ENCODE peak calls at places on chromosomes 1 and 21, in nine cellular contexts. U, V, Y, Z, I, A, H, N and Q are unnamed samples.

GRCh38 chr1:233315718-233316301 is 11.7 kb upstream of the MAP3K21 start:
- DNase-seq in V (no peak), N (peak), I (no peak), H (no peak), Z (no peak), A (no peak), Y (no peak), U (no peak), Q (no peak)

GRCh38 chr1:189673223-189673622 is 804.4 kb downstream of the BRINP3 start:
- DNase-seq in Z (no peak), V (no peak), Y (no peak), U (no peak), H (no peak), A (no peak), I (no peak), N (no peak), Q (no peak)

GRCh38 chr1:47023268-47024137 is at the start of gene CYP4X1:
- DNase-seq in H (no peak), I (peak), V (no peak), Y (peak), N (peak), A (no peak), Z (peak), U (peak), Q (peak)

GRCh38 chr1:16233431-16233830 is 3.6 kb downstream of the CPLANE2 start:
- DNase-seq in U (no peak), H (no peak), Y (no peak), I (no peak), N (no peak), V (no peak), A (no peak), Z (no peak), Q (no peak)

GRCh38 chr1:156194300-156194652 is 372 bp downstream of the SLC25A44 start:
- DNase-seq in N (peak), U (no peak), H (no peak), Z (no peak), A (no peak), I (no peak), Y (no peak), V (peak), Q (no peak)

GRCh38 chr21:32140212-32141008 is 138.4 kb downstream of the MIS18A start:
- DNase-seq in H (no peak), V (no peak), I (no peak), Z (no peak), U (no peak), A (no peak), N (no peak), Y (no peak), Q (no peak)

GRCh38 chr1:58881471-58881994 is 97.7 kb upstream of the JUN start:
- DNase-seq in Z (no peak), V (no peak), I (peak), A (no peak), N (no peak), Y (no peak), U (peak), H (no peak), Q (peak)

GRCh38 chr1:67429528-67430357 is 459 bp downstream of the SERBP1 start:
- DNase-seq in A (peak), H (no peak), I (peak), Z (peak), Y (peak), N (peak), V (no peak), U (peak), Q (peak)

GRCh38 chr1:7473223-7474142 is 297.6 kb upstream of the VAMP3 start:
- DNase-seq in U (no peak), Y (no peak), N (no peak), V (no peak), I (no peak), Z (no peak), H (no peak), A (no peak), Q (no peak)

GRCh38 chr1:109388208-109388711 is 9.5 kb downstream of the SORT1 start:
- DNase-seq in Z (no peak), A (no peak), H (no peak), V (no peak), Y (no peak), I (no peak), U (no peak), N (no peak), Q (no peak)

GRCh38 chr1:205599667-205600042 is 32.2 kb downstream of the ELK4 start:
- DNase-seq in Y (no peak), A (no peak), V (no peak), Z (no peak), N (no peak), I (no peak), H (no peak), U (no peak), Q (no peak)

GRCh38 chr1:52296345-52296744 is 69.7 kb downstream of the CC2D1B start:
- DNase-seq in H (peak), Y (no peak), V (peak), I (peak), N (no peak), Z (no peak), U (no peak), A (no peak), Q (no peak)

GRCh38 chr1:43329995-43330751 is 7.4 kb upstream of the MPL start:
- DNase-seq in V (peak), U (peak), H (no peak), N (peak), A (no peak), Z (peak), I (peak), Y (peak), Q (peak)
- H3K27ac ChIP-seq in V (peak), U (no peak), H (no peak), N (no peak), A (peak), Z (peak), I (no peak), Y (peak), Q (no peak)

DNA sequence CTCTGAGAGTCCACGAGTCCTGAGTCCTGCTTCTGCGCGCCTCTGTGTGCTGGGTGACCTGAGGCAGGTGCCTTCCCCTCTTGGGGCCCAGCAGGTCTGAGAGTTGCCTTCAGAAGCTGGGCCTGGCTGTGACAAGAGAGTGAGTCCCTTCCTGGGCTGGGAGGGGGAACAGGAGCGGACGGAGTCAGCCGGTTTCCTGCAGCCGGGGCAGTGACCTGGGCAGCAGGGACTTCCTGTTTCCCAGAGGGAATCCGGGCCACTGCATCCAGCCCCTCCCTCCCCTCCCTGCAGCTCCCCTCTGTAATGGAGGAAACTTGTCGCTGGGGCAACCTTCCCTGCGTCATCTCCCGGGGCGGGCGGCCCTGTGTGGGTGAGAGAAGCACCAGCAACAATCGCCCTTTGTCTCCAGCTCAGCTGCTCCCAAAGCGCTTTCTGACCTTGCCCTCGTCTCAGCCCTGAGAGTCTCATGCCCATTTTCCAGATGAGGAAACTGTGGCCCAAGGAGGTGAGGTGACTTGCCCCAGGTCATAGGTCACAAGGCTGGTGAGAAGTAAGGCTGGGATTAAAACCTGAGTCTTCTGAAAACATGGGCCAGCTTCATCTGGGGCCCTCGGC is 61.1 kb downstream of the SDC3 start:
- DNase-seq in H (no peak), V (peak), Y (peak), U (peak), N (peak), A (no peak), I (peak), Z (peak), Q (peak)
- H3K27ac ChIP-seq in H (no peak), V (no peak), Y (no peak), U (no peak), N (no peak), A (no peak), I (peak), Z (peak), Q (peak)

GRCh38 chr1:247390116-247390791 is 25.7 kb upstream of the NLRP3 start:
- DNase-seq in I (peak), Z (peak), U (peak), V (peak), N (peak), Y (peak), A (peak), H (peak), Q (peak)
- H3K27ac ChIP-seq in I (peak), Z (peak), U (no peak), V (no peak), N (no peak), Y (no peak), A (no peak), H (no peak), Q (no peak)

GRCh38 chr1:9241891-9242290 is 7.3 kb downstream of the H6PD start:
- DNase-seq in H (no peak), V (no peak), A (no peak), N (no peak), Z (no peak), I (no peak), Y (no peak), U (no peak), Q (no peak)
- H3K27ac ChIP-seq in H (no peak), V (no peak), A (no peak), N (peak), Z (peak), I (peak), Y (peak), U (peak), Q (no peak)

GRCh38 chr1:218384576-218384975 is 39.4 kb downstream of the TGFB2 start:
- DNase-seq in A (no peak), Z (no peak), I (no peak), U (no peak), V (peak), Y (no peak), H (no peak), N (no peak), Q (no peak)

GRCh38 chr1:218380125-218380977 is 35.2 kb downstream of the TGFB2 start:
- DNase-seq in Z (no peak), U (no peak), A (no peak), I (no peak), H (no peak), Y (no peak), V (peak), N (peak), Q (no peak)

GRCh38 chr1:218383051-218383450 is 37.9 kb downstream of the TGFB2 start:
- DNase-seq in A (no peak), H (no peak), V (no peak), Z (no peak), N (no peak), Y (no peak), I (no peak), U (no peak), Q (no peak)

GRCh38 chr1:218383681-218384080 is 38.5 kb downstream of the TGFB2 start:
- DNase-seq in A (no peak), Z (no peak), H (no peak), Y (no peak), U (no peak), N (no peak), V (no peak), I (no peak), Q (no peak)

GRCh38 chr1:218382261-218382660 is 37.1 kb downstream of the TGFB2 start:
- DNase-seq in Y (no peak), U (no peak), V (no peak), A (no peak), N (no peak), Z (no peak), H (no peak), I (no peak), Q (no peak)
- H3K27ac ChIP-seq in Y (no peak), U (no peak), V (peak), A (no peak), N (no peak), Z (no peak), H (no peak), I (no peak), Q (no peak)

GRCh38 chr1:19374926-19375325 is 62.8 kb downstream of the SLC66A1 start:
- DNase-seq in I (no peak), A (no peak), U (no peak), N (no peak), H (no peak), V (no peak), Z (no peak), Y (no peak), Q (no peak)

GRCh38 chr1:19374402-19374801 is 62.3 kb downstream of the SLC66A1 start:
- DNase-seq in V (no peak), U (no peak), I (no peak), H (no peak), Y (no peak), A (no peak), N (no peak), Z (no peak), Q (no peak)

GRCh38 chr1:19372602-19373001 is 60.5 kb downstream of the SLC66A1 start:
- DNase-seq in Y (peak), N (no peak), V (no peak), H (no peak), Z (no peak), A (no peak), U (no peak), I (no peak), Q (no peak)

GRCh38 chr1:19372136-19372514 is 60.0 kb downstream of the SLC66A1 start:
- DNase-seq in N (no peak), I (peak), Y (no peak), A (no peak), H (no peak), U (no peak), V (no peak), Z (no peak), Q (no peak)

GRCh38 chr1:19373206-19374126 is 61.3 kb downstream of the SLC66A1 start:
- DNase-seq in I (no peak), V (no peak), A (no peak), U (no peak), Z (no peak), H (no peak), Y (peak), N (peak), Q (no peak)
- H3K27ac ChIP-seq in I (no peak), V (no peak), A (no peak), U (peak), Z (peak), H (no peak), Y (peak), N (peak), Q (no peak)

GRCh38 chr1:8523641-8524206 is 205.8 kb downstream of the SLC45A1 start:
- DNase-seq in Z (no peak), H (no peak), N (no peak), I (no peak), V (no peak), U (no peak), A (no peak), Y (no peak), Q (no peak)
- H3K27ac ChIP-seq in Z (peak), H (no peak), N (no peak), I (peak), V (no peak), U (peak), A (no peak), Y (peak), Q (no peak)

DNA sequence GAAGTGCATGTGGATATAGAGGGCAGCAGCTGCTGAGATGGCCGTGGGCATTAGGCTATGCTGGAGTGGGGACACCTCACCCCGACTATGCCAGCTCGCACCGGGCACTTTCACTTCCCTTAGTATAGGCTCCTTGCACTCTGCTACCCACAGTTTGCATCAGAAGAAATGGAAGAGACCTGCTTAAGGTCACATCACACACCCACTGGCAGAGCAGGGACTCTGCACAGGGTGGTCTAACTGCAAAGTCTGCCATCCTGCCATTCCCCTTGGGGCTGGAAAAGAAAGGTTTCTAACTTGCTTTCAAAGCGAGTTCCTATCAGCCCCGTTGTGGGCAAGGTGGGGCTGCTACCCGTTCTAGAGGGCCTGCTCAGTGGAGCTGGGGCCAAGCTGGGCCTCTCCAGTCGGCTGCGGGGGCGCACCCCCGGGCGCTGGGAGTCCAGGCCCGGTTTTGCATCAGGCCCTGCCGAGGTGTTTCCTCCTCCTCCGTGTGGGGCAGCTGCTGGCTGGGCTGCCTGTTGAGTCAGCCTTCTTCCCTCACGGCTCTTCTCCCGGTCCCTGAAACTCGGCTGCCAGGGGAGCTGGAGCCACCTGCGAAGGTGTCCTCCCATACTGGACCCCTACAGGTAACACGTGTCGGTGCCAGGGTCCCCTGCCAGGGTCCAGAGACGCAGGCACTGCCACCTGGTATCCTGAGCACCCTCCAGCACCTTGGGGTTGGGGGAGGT is at the start of gene SYTL1:
- DNase-seq in Z (no peak), U (no peak), N (no peak), I (peak), H (no peak), Y (no peak), A (peak), V (peak), Q (peak)
- H3K27ac ChIP-seq in Z (peak), U (no peak), N (no peak), I (peak), H (no peak), Y (no peak), A (peak), V (no peak), Q (no peak)

DNA sequence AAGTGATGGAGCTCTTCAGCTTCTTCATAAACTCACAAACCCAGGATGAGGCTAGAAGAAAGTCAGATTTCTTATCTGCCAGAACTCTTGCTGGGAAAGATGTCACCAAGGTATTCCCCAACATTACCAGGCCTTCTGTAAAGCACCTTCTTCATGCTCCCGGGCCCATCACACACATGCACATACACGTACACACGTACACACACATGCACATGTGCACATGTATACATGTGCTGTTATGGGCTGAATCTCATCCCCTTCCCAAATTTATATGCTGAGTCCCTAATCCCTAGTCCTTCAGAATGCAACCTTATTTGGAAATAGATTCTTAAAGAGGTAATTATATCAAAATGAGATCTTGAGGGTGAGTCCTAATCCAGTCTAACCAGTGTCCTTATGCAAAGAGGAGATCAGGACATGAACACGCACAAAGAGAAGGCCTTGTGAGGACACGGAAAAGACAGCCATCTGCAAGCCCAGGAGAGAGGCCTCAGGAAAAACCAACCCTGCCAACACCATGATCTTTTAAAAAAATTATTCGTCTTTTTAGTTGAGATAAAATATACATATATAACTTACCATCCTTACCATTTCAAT is 76.4 kb upstream of the LYST start:
- DNase-seq in A (no peak), V (no peak), H (no peak), I (no peak), U (no peak), N (no peak), Z (no peak), Y (no peak), Q (no peak)
- H3K27ac ChIP-seq in A (no peak), V (peak), H (no peak), I (no peak), U (no peak), N (no peak), Z (no peak), Y (no peak), Q (no peak)